ENCODE peak calls at places on chromosomes 7 and 10, in five cellular contexts. One of them, this sample, is unnamed.

GRCh38 chr10:80544316-80544953 is 6.7 kb downstream of the SH2D4B start:
- DNase-seq in AG04449: no peak
- DNase-seq in fibroblast of pulmonary artery: no peak
- DNase-seq in GM12878: no peak
- DNase-seq in cardiac fibroblast: no peak
- DNase-seq in this sample: no peak

GRCh38 chr7:42843209-42843800 is 68.6 kb downstream of the C7orf25 start:
- DNase-seq in AG04449: no peak
- DNase-seq in cardiac fibroblast: peak
- DNase-seq in fibroblast of pulmonary artery: peak
- DNase-seq in GM12878: no peak
- DNase-seq in this sample: peak

GRCh38 chr7:140275069-140275961 is 98.5 kb upstream of the KDM7A start:
- DNase-seq in cardiac fibroblast: no peak
- DNase-seq in fibroblast of pulmonary artery: peak
- DNase-seq in AG04449: no peak
- DNase-seq in GM12878: no peak
- DNase-seq in this sample: peak

GRCh38 chr7:139699640-139700504 is 77.9 kb downstream of the HIPK2 start:
- DNase-seq in GM12878: no peak
- DNase-seq in fibroblast of pulmonary artery: no peak
- DNase-seq in AG04449: no peak
- DNase-seq in cardiac fibroblast: no peak
- DNase-seq in this sample: no peak

GRCh38 chr10:130179640-130180039 is 43.4 kb downstream of the GLRX3 start:
- DNase-seq in cardiac fibroblast: peak
- DNase-seq in fibroblast of pulmonary artery: peak
- DNase-seq in AG04449: peak
- DNase-seq in GM12878: no peak
- DNase-seq in this sample: peak

GRCh38 chr7:148031816-148032215 is 558.8 kb upstream of the C7orf33 start:
- DNase-seq in fibroblast of pulmonary artery: no peak
- DNase-seq in GM12878: no peak
- DNase-seq in cardiac fibroblast: no peak
- DNase-seq in AG04449: no peak
- DNase-seq in this sample: no peak

GRCh38 chr7:148556892-148557291 is 33.7 kb upstream of the C7orf33 start:
- DNase-seq in fibroblast of pulmonary artery: no peak
- DNase-seq in cardiac fibroblast: no peak
- DNase-seq in GM12878: no peak
- DNase-seq in AG04449: no peak
- DNase-seq in this sample: no peak

GRCh38 chr10:71509444-71509843 is 112.7 kb downstream of the CDH23 start:
- DNase-seq in AG04449: no peak
- DNase-seq in fibroblast of pulmonary artery: no peak
- DNase-seq in GM12878: no peak
- DNase-seq in cardiac fibroblast: peak
- DNase-seq in this sample: no peak

GRCh38 chr7:79452495-79453265 is 787 bp downstream of the MAGI2 start:
- DNase-seq in cardiac fibroblast: peak
- DNase-seq in AG04449: no peak
- DNase-seq in GM12878: no peak
- DNase-seq in fibroblast of pulmonary artery: peak
- DNase-seq in this sample: peak

GRCh38 chr10:28710227-28710889 is 33.0 kb downstream of the BAMBI start:
- DNase-seq in cardiac fibroblast: no peak
- DNase-seq in fibroblast of pulmonary artery: no peak
- DNase-seq in GM12878: no peak
- DNase-seq in AG04449: no peak
- DNase-seq in this sample: no peak

GRCh38 chr7:139108256-139109187 is 998 bp downstream of the ZC3HAV1 start:
- DNase-seq in GM12878: no peak
- DNase-seq in AG04449: no peak
- DNase-seq in fibroblast of pulmonary artery: peak
- DNase-seq in cardiac fibroblast: peak
- DNase-seq in this sample: peak

GRCh38 chr10:133324198-133324792 is 12.4 kb downstream of the CALY start:
- DNase-seq in fibroblast of pulmonary artery: peak
- DNase-seq in cardiac fibroblast: peak
- DNase-seq in GM12878: no peak
- DNase-seq in AG04449: no peak
- DNase-seq in this sample: peak

GRCh38 chr7:1537631-1538412 is 7.3 kb downstream of the MAFK start:
- DNase-seq in cardiac fibroblast: peak
- DNase-seq in fibroblast of pulmonary artery: peak
- DNase-seq in AG04449: peak
- DNase-seq in GM12878: no peak
- DNase-seq in this sample: peak

GRCh38 chr10:11025978-11026377 is 8.3 kb downstream of the CELF2 start:
- DNase-seq in fibroblast of pulmonary artery: no peak
- DNase-seq in GM12878: no peak
- DNase-seq in AG04449: no peak
- DNase-seq in cardiac fibroblast: no peak
- DNase-seq in this sample: no peak

GRCh38 chr10:103498936-103499638 is 5.6 kb downstream of the NEURL1 start:
- DNase-seq in cardiac fibroblast: no peak
- DNase-seq in fibroblast of pulmonary artery: no peak
- DNase-seq in GM12878: no peak
- DNase-seq in AG04449: no peak
- DNase-seq in this sample: no peak

GRCh38 chr10:100735087-100735344 is 10.4 kb upstream of the PAX2 start:
- DNase-seq in cardiac fibroblast: no peak
- DNase-seq in GM12878: no peak
- DNase-seq in AG04449: no peak
- DNase-seq in fibroblast of pulmonary artery: no peak
- DNase-seq in this sample: no peak

GRCh38 chr10:69043931-69044531 is 43.9 kb upstream of the SRGN start:
- DNase-seq in fibroblast of pulmonary artery: no peak
- DNase-seq in AG04449: no peak
- DNase-seq in cardiac fibroblast: no peak
- DNase-seq in GM12878: no peak
- DNase-seq in this sample: no peak

GRCh38 chr10:103757531-103758293 is 97.7 kb downstream of the SH3PXD2A start:
- DNase-seq in AG04449: peak
- DNase-seq in fibroblast of pulmonary artery: peak
- DNase-seq in GM12878: no peak
- DNase-seq in cardiac fibroblast: peak
- DNase-seq in this sample: peak

GRCh38 chr7:157521061-157521731 is 184.4 kb downstream of the DNAJB6 start:
- DNase-seq in cardiac fibroblast: no peak
- DNase-seq in fibroblast of pulmonary artery: no peak
- DNase-seq in AG04449: no peak
- DNase-seq in GM12878: no peak
- DNase-seq in this sample: no peak

GRCh38 chr7:138657854-138658386 is 43.2 kb downstream of the SVOPL start:
- DNase-seq in fibroblast of pulmonary artery: no peak
- DNase-seq in cardiac fibroblast: no peak
- DNase-seq in GM12878: no peak
- DNase-seq in AG04449: no peak
- DNase-seq in this sample: no peak

GRCh38 chr7:139860090-139860773 is 31.2 kb downstream of the TBXAS1 start:
- DNase-seq in fibroblast of pulmonary artery: no peak
- DNase-seq in cardiac fibroblast: no peak
- DNase-seq in AG04449: no peak
- DNase-seq in GM12878: no peak
- DNase-seq in this sample: no peak

GRCh38 chr10:396535-397220 is 261.4 kb downstream of the ZMYND11 start:
- DNase-seq in GM12878: no peak
- DNase-seq in AG04449: no peak
- DNase-seq in cardiac fibroblast: no peak
- DNase-seq in fibroblast of pulmonary artery: peak
- DNase-seq in this sample: no peak

GRCh38 chr10:63064706-63065105 is 68.4 kb upstream of the NRBF2 start:
- DNase-seq in cardiac fibroblast: peak
- DNase-seq in GM12878: no peak
- DNase-seq in fibroblast of pulmonary artery: peak
- DNase-seq in AG04449: no peak
- DNase-seq in this sample: peak

GRCh38 chr10:3825862-3826351 is 40.9 kb upstream of the KLF6 start:
- DNase-seq in fibroblast of pulmonary artery: peak
- DNase-seq in AG04449: no peak
- DNase-seq in cardiac fibroblast: peak
- DNase-seq in GM12878: no peak
- DNase-seq in this sample: peak

GRCh38 chr10:103921750-103922195 is 3.8 kb upstream of the STN1 start:
- DNase-seq in AG04449: no peak
- DNase-seq in cardiac fibroblast: peak
- DNase-seq in GM12878: no peak
- DNase-seq in fibroblast of pulmonary artery: peak
- DNase-seq in this sample: peak

GRCh38 chr10:124906551-124907001 is 35.3 kb upstream of the ZRANB1 start:
- DNase-seq in GM12878: no peak
- DNase-seq in AG04449: peak
- DNase-seq in fibroblast of pulmonary artery: peak
- DNase-seq in cardiac fibroblast: peak
- DNase-seq in this sample: peak

GRCh38 chr10:110995301-110995700 is 75.9 kb downstream of the SHOC2 start:
- DNase-seq in GM12878: no peak
- DNase-seq in fibroblast of pulmonary artery: no peak
- DNase-seq in cardiac fibroblast: no peak
- DNase-seq in AG04449: no peak
- DNase-seq in this sample: no peak

GRCh38 chr10:55024718-55025117 is 223.7 kb upstream of the PCDH15 start:
- DNase-seq in cardiac fibroblast: no peak
- DNase-seq in fibroblast of pulmonary artery: no peak
- DNase-seq in GM12878: no peak
- DNase-seq in AG04449: no peak
- DNase-seq in this sample: no peak

GRCh38 chr10:73623056-73623455 is 18.2 kb downstream of the MYOZ1 start:
- DNase-seq in GM12878: no peak
- DNase-seq in cardiac fibroblast: no peak
- DNase-seq in fibroblast of pulmonary artery: no peak
- DNase-seq in AG04449: no peak
- DNase-seq in this sample: no peak

GRCh38 chr7:48249162-48249561 is 77.9 kb downstream of the ABCA13 start:
- DNase-seq in cardiac fibroblast: no peak
- DNase-seq in AG04449: no peak
- DNase-seq in GM12878: no peak
- DNase-seq in fibroblast of pulmonary artery: peak
- DNase-seq in this sample: no peak

GRCh38 chr7:55128693-55129394 is 110.0 kb downstream of the EGFR start:
- DNase-seq in GM12878: no peak
- DNase-seq in AG04449: no peak
- DNase-seq in fibroblast of pulmonary artery: peak
- DNase-seq in cardiac fibroblast: peak
- DNase-seq in this sample: peak

GRCh38 chr10:46104071-46104585 is 58.1 kb upstream of the MSMB start:
- DNase-seq in AG04449: no peak
- DNase-seq in GM12878: no peak
- DNase-seq in fibroblast of pulmonary artery: no peak
- DNase-seq in cardiac fibroblast: no peak
- DNase-seq in this sample: no peak

GRCh38 chr10:46106410-46107255 is 60.6 kb upstream of the MSMB start:
- DNase-seq in AG04449: no peak
- DNase-seq in fibroblast of pulmonary artery: peak
- DNase-seq in cardiac fibroblast: peak
- DNase-seq in GM12878: no peak
- DNase-seq in this sample: peak
- TF ChIP-seq CTCF in AG04449: no peak
- TF ChIP-seq CTCF in fibroblast of pulmonary artery: no peak
- TF ChIP-seq CTCF in cardiac fibroblast: no peak
- TF ChIP-seq CTCF in GM12878: no peak
- TF ChIP-seq CTCF in this sample: no peak

DNA sequence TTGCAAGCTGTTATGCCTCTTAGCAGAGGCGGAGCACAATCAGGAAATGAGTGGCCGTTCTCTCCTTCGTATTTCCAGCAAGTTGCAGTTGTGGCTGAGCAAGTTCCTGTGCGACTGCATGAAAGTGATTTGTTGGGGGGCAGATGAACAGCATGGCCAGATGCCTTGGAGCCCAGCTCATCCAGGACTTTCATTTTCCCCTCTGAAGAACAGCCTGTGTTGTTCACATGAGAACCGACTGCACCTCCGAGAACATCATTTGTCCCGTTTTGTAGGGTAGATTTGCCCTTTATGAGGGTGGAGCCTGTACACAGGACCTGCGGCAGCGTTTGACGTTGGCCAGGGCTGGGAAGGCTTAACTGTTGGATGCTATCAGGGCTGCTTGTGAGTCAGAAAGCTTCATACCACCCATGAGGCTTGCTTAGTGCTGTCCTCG is 4.4 kb downstream of the BAG3 start:
- DNase-seq in cardiac fibroblast: peak
- DNase-seq in fibroblast of pulmonary artery: peak
- DNase-seq in GM12878: no peak
- DNase-seq in AG04449: peak
- DNase-seq in this sample: peak
- H3K4me3 ChIP-seq in cardiac fibroblast: peak
- H3K4me3 ChIP-seq in fibroblast of pulmonary artery: peak
- H3K4me3 ChIP-seq in GM12878: no peak
- H3K4me3 ChIP-seq in AG04449: peak
- H3K4me3 ChIP-seq in this sample: peak

GRCh38 chr10:128324058-128324457 is 197.8 kb upstream of the MKI67 start:
- DNase-seq in fibroblast of pulmonary artery: no peak
- DNase-seq in GM12878: no peak
- DNase-seq in cardiac fibroblast: no peak
- DNase-seq in AG04449: no peak
- DNase-seq in this sample: no peak
- TF ChIP-seq CTCF in fibroblast of pulmonary artery: no peak
- TF ChIP-seq CTCF in GM12878: peak
- TF ChIP-seq CTCF in cardiac fibroblast: no peak
- TF ChIP-seq CTCF in AG04449: no peak
- TF ChIP-seq CTCF in this sample: no peak

DNA sequence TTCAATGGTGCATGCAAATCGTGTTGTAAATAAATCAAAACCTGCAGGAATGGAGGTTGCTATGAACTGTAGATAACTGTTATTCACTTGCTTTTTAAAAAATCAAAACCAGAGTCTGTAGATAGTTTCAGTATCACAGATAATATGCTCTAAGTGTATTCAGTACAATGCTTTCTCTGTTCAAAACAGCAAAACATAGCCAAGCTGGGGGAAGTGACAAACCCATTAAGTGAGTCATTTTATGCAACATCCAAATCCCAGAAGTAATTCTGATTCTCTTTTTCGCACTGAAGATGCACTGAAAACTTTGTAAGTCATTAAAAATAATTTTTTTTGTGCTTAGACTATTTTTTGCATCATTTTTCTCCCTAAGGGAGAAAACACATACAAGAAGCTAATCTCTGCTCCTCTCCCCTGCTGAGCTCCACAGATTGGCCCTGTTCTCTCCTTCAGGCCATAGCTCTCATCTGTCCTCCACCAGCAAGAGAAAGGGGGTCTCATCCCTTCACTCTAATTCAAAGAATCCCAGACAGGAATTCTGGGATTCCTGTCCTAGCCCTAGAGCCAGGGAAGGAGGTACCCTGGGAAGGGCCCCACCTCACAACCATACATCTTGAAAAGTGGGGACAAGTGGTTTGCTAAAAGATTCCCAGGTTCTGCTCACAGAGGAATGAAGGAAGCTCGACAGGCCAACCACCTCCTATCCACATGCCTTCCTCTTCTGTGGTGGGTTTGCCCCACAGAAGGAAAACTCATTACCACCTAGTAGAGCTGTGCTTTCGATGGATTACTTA is 4.9 kb downstream of the PRTFDC1 start:
- DNase-seq in cardiac fibroblast: peak
- DNase-seq in GM12878: peak
- DNase-seq in fibroblast of pulmonary artery: peak
- DNase-seq in AG04449: no peak
- DNase-seq in this sample: peak
- H3K4me3 ChIP-seq in cardiac fibroblast: no peak
- H3K4me3 ChIP-seq in GM12878: no peak
- H3K4me3 ChIP-seq in fibroblast of pulmonary artery: no peak
- H3K4me3 ChIP-seq in AG04449: no peak
- H3K4me3 ChIP-seq in this sample: no peak